ENCODE peak calls at places on chromosome 10, in eight cellular contexts. One of them, this sample, is unnamed.
A peak's percentile ranks its signal among the peaks of the same experiment; 100 is the strongest.

GRCh38 chr10:24292304-24293291 is 83.7 kb downstream of the KIAA1217 start:
- DNase-seq in nephron progenitor cell: no peak
- DNase-seq in neural crest cell: no peak
- DNase-seq in GM12865: no peak
- DNase-seq in left ventricle myocardium inferior: no peak
- DNase-seq in lung: no peak
- DNase-seq in HFFc6: no peak
- DNase-seq in brain microvascular endothelial cell: no peak
- DNase-seq in this sample: no peak

GRCh38 chr10:117342638-117343037 is 32.6 kb downstream of the PDZD8 start:
- DNase-seq in nephron progenitor cell: no peak
- DNase-seq in neural crest cell: no peak
- DNase-seq in GM12865: no peak
- DNase-seq in left ventricle myocardium inferior: no peak
- DNase-seq in lung: no peak
- DNase-seq in HFFc6: peak; percentile 70
- DNase-seq in brain microvascular endothelial cell: peak; percentile 43
- DNase-seq in this sample: no peak

GRCh38 chr10:103429647-103430046 is 22.5 kb downstream of the CALHM2 start:
- DNase-seq in nephron progenitor cell: no peak
- DNase-seq in neural crest cell: no peak
- DNase-seq in GM12865: no peak
- DNase-seq in left ventricle myocardium inferior: no peak
- DNase-seq in lung: no peak
- DNase-seq in HFFc6: no peak
- DNase-seq in brain microvascular endothelial cell: no peak
- DNase-seq in this sample: no peak

GRCh38 chr10:17025444-17026295 is 103.9 kb downstream of the CUBN start:
- DNase-seq in nephron progenitor cell: no peak
- DNase-seq in neural crest cell: peak; percentile 41
- DNase-seq in GM12865: peak; percentile 22
- DNase-seq in left ventricle myocardium inferior: no peak
- DNase-seq in lung: peak; percentile 41
- DNase-seq in HFFc6: peak; percentile 100
- DNase-seq in brain microvascular endothelial cell: peak; percentile 100
- DNase-seq in this sample: no peak

GRCh38 chr10:125661418-125661941 is 21.5 kb downstream of the TEX36 start:
- DNase-seq in nephron progenitor cell: no peak
- DNase-seq in neural crest cell: no peak
- DNase-seq in GM12865: no peak
- DNase-seq in left ventricle myocardium inferior: no peak
- DNase-seq in lung: no peak
- DNase-seq in HFFc6: no peak
- DNase-seq in brain microvascular endothelial cell: no peak
- DNase-seq in this sample: no peak

GRCh38 chr10:15112657-15113056 is 15.5 kb downstream of the RPP38 start:
- DNase-seq in nephron progenitor cell: no peak
- DNase-seq in neural crest cell: no peak
- DNase-seq in GM12865: no peak
- DNase-seq in left ventricle myocardium inferior: no peak
- DNase-seq in lung: no peak
- DNase-seq in HFFc6: no peak
- DNase-seq in brain microvascular endothelial cell: no peak
- DNase-seq in this sample: no peak

GRCh38 chr10:4074559-4075407 is 289.8 kb upstream of the KLF6 start:
- DNase-seq in nephron progenitor cell: no peak
- DNase-seq in neural crest cell: no peak
- DNase-seq in GM12865: no peak
- DNase-seq in left ventricle myocardium inferior: peak; percentile 45
- DNase-seq in lung: no peak
- DNase-seq in HFFc6: no peak
- DNase-seq in brain microvascular endothelial cell: peak; percentile 63
- DNase-seq in this sample: no peak

GRCh38 chr10:130169136-130169888 is 33.1 kb downstream of the GLRX3 start:
- DNase-seq in nephron progenitor cell: no peak
- DNase-seq in neural crest cell: no peak
- DNase-seq in GM12865: no peak
- DNase-seq in left ventricle myocardium inferior: no peak
- DNase-seq in lung: no peak
- DNase-seq in HFFc6: no peak
- DNase-seq in brain microvascular endothelial cell: peak; percentile 40
- DNase-seq in this sample: no peak

GRCh38 chr10:61974611-61975010 is 73.1 kb downstream of the ARID5B start:
- DNase-seq in nephron progenitor cell: no peak
- DNase-seq in neural crest cell: no peak
- DNase-seq in GM12865: peak; percentile 77
- DNase-seq in left ventricle myocardium inferior: peak; percentile 53
- DNase-seq in lung: no peak
- DNase-seq in HFFc6: peak; percentile 41
- DNase-seq in brain microvascular endothelial cell: peak; percentile 40
- DNase-seq in this sample: no peak

GRCh38 chr10:44245601-44245938 is 139.3 kb downstream of the CXCL12 start:
- DNase-seq in nephron progenitor cell: no peak
- DNase-seq in neural crest cell: no peak
- DNase-seq in GM12865: no peak
- DNase-seq in left ventricle myocardium inferior: no peak
- DNase-seq in lung: no peak
- DNase-seq in HFFc6: peak; percentile 24
- DNase-seq in brain microvascular endothelial cell: peak; percentile 23
- DNase-seq in this sample: no peak

GRCh38 chr10:133165556-133166503 is 5.8 kb downstream of the KNDC1 start:
- DNase-seq in nephron progenitor cell: no peak
- DNase-seq in neural crest cell: no peak
- DNase-seq in GM12865: no peak
- DNase-seq in left ventricle myocardium inferior: no peak
- DNase-seq in lung: no peak
- DNase-seq in HFFc6: no peak
- DNase-seq in brain microvascular endothelial cell: no peak
- DNase-seq in this sample: no peak

GRCh38 chr10:6729071-6729773 is 149.1 kb upstream of the PRKCQ start:
- DNase-seq in nephron progenitor cell: no peak
- DNase-seq in neural crest cell: no peak
- DNase-seq in GM12865: no peak
- DNase-seq in left ventricle myocardium inferior: peak; percentile 17
- DNase-seq in lung: no peak
- DNase-seq in HFFc6: peak; percentile 78
- DNase-seq in brain microvascular endothelial cell: no peak
- DNase-seq in this sample: no peak

GRCh38 chr10:59677253-59677831 is 32.3 kb downstream of the SLC16A9 start:
- DNase-seq in nephron progenitor cell: no peak
- DNase-seq in neural crest cell: no peak
- DNase-seq in GM12865: no peak
- DNase-seq in left ventricle myocardium inferior: no peak
- DNase-seq in lung: no peak
- DNase-seq in HFFc6: no peak
- DNase-seq in brain microvascular endothelial cell: no peak
- DNase-seq in this sample: no peak

GRCh38 chr10:66362522-66362921 is 563.3 kb upstream of the LRRTM3 start:
- DNase-seq in nephron progenitor cell: no peak
- DNase-seq in neural crest cell: no peak
- DNase-seq in GM12865: no peak
- DNase-seq in left ventricle myocardium inferior: no peak
- DNase-seq in lung: no peak
- DNase-seq in HFFc6: no peak
- DNase-seq in brain microvascular endothelial cell: no peak
- DNase-seq in this sample: no peak

GRCh38 chr10:1048349-1048731 is 579 bp downstream of the IDI1 start:
- DNase-seq in nephron progenitor cell: no peak
- DNase-seq in neural crest cell: no peak
- DNase-seq in GM12865: no peak
- DNase-seq in left ventricle myocardium inferior: peak; percentile 33
- DNase-seq in lung: no peak
- DNase-seq in HFFc6: peak; percentile 17
- DNase-seq in brain microvascular endothelial cell: no peak
- DNase-seq in this sample: no peak

GRCh38 chr10:79981673-79982485 is 33.0 kb upstream of the SFTPD start:
- DNase-seq in nephron progenitor cell: peak; percentile 75
- DNase-seq in neural crest cell: peak; percentile 41
- DNase-seq in GM12865: peak; percentile 6
- DNase-seq in left ventricle myocardium inferior: peak; percentile 52
- DNase-seq in lung: peak; percentile 66
- DNase-seq in HFFc6: peak; percentile 19
- DNase-seq in brain microvascular endothelial cell: no peak
- DNase-seq in this sample: peak; percentile 71

GRCh38 chr10:17425584-17426262 is 28.7 kb downstream of the ST8SIA6 start:
- DNase-seq in nephron progenitor cell: no peak
- DNase-seq in neural crest cell: no peak
- DNase-seq in GM12865: no peak
- DNase-seq in left ventricle myocardium inferior: no peak
- DNase-seq in lung: no peak
- DNase-seq in HFFc6: no peak
- DNase-seq in brain microvascular endothelial cell: no peak
- DNase-seq in this sample: no peak

DNA sequence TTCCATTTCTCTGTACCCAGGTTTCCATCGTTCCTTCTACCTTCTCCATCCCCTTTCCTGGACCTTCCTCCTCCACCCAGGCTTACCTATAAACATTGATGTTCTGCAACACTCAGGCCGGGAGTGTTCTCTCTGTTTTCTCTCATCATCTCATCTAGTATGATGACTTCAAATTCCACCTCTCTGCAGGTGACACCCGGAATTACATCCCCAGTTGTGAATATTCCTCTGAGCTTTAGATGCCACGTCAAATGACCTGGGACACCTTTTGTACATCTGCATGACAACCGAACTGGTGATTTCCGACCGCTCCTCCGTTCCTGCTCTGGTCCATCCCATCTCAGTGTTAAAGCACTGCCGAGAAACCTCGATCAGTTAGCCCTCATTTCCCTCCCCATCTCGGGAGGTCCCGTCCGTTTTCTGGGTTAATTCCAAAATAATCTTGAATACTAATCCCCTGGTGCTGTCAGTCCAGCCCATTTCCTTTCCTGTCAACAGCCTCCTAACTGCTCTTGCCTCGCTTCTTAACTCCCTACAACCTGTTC is 76.7 kb upstream of the SAMD8 start:
- DNase-seq in nephron progenitor cell: no peak
- DNase-seq in neural crest cell: no peak
- DNase-seq in GM12865: no peak
- DNase-seq in left ventricle myocardium inferior: no peak
- DNase-seq in lung: no peak
- DNase-seq in HFFc6: no peak
- DNase-seq in brain microvascular endothelial cell: no peak
- DNase-seq in this sample: no peak
- TF ChIP-seq CTCF in nephron progenitor cell: no peak
- TF ChIP-seq CTCF in neural crest cell: peak; percentile 29
- TF ChIP-seq CTCF in GM12865: peak; percentile 1
- TF ChIP-seq CTCF in left ventricle myocardium inferior: peak; percentile 21
- TF ChIP-seq CTCF in lung: no peak
- TF ChIP-seq CTCF in HFFc6: peak; percentile 25
- TF ChIP-seq CTCF in brain microvascular endothelial cell: peak; percentile 14
- TF ChIP-seq CTCF in this sample: no peak

DNA sequence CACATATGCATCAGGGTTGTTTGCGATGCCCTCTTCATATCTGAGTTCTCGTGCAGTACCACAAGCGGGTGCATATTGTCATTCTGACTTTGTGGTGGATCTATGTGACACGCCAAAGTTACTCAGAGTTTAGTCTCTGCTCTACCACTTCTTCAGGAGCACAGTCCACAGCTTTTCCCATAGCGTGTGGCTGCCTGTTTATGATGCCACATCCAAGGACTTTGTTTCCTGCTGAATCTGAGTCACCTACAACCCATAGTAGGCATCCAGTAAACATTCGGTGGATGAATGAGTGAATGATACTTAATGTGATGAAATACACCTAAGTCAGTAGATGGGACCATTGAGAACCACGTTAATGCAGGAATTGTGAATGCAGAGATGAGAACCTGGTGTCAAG is 15.0 kb downstream of the ADRA2A start:
- DNase-seq in nephron progenitor cell: no peak
- DNase-seq in neural crest cell: no peak
- DNase-seq in GM12865: no peak
- DNase-seq in left ventricle myocardium inferior: no peak
- DNase-seq in lung: no peak
- DNase-seq in HFFc6: no peak
- DNase-seq in brain microvascular endothelial cell: no peak
- DNase-seq in this sample: no peak
- TF ChIP-seq CTCF in nephron progenitor cell: no peak
- TF ChIP-seq CTCF in neural crest cell: no peak
- TF ChIP-seq CTCF in GM12865: no peak
- TF ChIP-seq CTCF in left ventricle myocardium inferior: no peak
- TF ChIP-seq CTCF in lung: no peak
- TF ChIP-seq CTCF in HFFc6: no peak
- TF ChIP-seq CTCF in brain microvascular endothelial cell: no peak
- TF ChIP-seq CTCF in this sample: no peak

DNA sequence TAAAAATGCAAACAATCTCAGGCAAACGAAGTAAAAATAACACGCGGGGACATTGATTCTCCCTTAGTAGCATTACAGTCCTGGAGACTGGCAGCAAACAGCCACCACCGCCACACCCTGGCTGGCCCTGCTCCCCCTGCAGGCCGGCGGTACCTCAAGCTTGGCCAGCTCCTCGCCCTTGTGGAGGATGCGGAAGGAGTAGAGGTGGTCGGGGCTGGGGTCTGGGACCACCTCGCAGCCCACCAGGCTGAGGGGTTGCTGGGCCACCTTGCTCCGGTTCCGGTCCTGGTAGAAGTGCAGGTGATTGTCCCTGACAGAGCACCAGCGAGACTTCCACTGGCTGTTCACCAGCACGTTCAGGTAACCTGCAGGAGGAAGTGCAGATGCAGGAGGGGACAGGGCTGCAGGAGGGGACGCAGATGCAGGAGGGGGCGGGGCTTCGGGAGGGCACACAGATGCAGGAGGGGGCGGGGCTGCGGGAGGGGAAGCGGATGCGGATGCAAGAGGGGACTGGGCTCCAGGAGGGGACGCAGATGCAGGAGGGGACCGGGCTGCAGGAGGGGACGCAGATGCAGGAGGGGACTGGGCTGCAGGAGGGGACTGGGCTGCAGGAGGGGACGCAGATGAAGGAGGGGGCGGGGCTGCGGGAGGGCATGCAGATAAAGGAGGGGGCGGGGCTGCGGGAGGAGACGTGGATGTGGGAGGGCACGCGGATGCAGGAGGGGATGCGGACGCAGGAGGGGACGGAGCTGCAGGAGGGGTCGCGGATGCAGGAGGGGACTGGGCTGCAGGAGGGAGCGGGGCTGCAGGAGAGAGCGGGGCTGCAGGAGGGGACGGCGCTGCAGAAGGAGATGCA is 65.7 kb downstream of the VWA2 start:
- DNase-seq in nephron progenitor cell: peak; percentile 90
- DNase-seq in neural crest cell: peak; percentile 53
- DNase-seq in GM12865: peak; percentile 67
- DNase-seq in left ventricle myocardium inferior: peak; percentile 40
- DNase-seq in lung: no peak
- DNase-seq in HFFc6: no peak
- DNase-seq in brain microvascular endothelial cell: no peak
- DNase-seq in this sample: no peak
- TF ChIP-seq CTCF in nephron progenitor cell: no peak
- TF ChIP-seq CTCF in neural crest cell: peak; percentile 62
- TF ChIP-seq CTCF in GM12865: peak; percentile 66
- TF ChIP-seq CTCF in left ventricle myocardium inferior: peak; percentile 54
- TF ChIP-seq CTCF in lung: peak; percentile 8
- TF ChIP-seq CTCF in HFFc6: peak; percentile 24
- TF ChIP-seq CTCF in brain microvascular endothelial cell: peak; percentile 86
- TF ChIP-seq CTCF in this sample: peak; percentile 55

DNA sequence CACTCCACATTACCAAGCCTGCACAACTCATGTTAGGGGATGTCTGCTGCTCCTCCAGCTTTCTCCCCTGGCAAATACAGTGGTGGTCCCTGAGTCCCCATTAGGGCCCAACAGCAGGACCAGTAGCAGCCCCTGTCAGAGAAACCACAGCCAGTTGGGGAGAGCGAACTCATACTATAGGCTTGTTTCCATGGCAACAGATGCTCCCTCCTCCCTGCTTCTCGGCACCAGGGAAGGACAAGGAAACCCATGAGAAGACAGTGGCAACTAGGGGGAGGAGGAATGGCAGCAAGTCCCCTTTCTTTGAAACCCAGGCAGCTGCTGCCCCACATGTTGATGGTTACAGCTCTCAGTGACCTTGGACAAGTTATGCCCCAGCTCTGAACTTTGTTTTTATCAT is 326.4 kb downstream of the KCNMA1 start:
- DNase-seq in nephron progenitor cell: peak; percentile 16
- DNase-seq in neural crest cell: no peak
- DNase-seq in GM12865: no peak
- DNase-seq in left ventricle myocardium inferior: no peak
- DNase-seq in lung: no peak
- DNase-seq in HFFc6: no peak
- DNase-seq in brain microvascular endothelial cell: no peak
- DNase-seq in this sample: no peak
- TF ChIP-seq CTCF in nephron progenitor cell: no peak
- TF ChIP-seq CTCF in neural crest cell: no peak
- TF ChIP-seq CTCF in GM12865: no peak
- TF ChIP-seq CTCF in left ventricle myocardium inferior: no peak
- TF ChIP-seq CTCF in lung: no peak
- TF ChIP-seq CTCF in HFFc6: no peak
- TF ChIP-seq CTCF in brain microvascular endothelial cell: no peak
- TF ChIP-seq CTCF in this sample: no peak

This sample was measured in type B pancreatic cell.